ENCODE peak calls at places on chromosomes 2 and 18, in four cellular contexts. J is heart left ventricle, R is transverse colon, S is spleen. A is an unnamed sample. For H3K27me3 and H3K4me1, the result is how much of the 10 kb centered on the place peaks cover.

GRCh38 chr2:119290859-119291587 is 67.4 kb downstream of the STEAP3 start:
- DNase-seq in J (peak), R (peak), S (no peak), A (peak)

GRCh38 chr2:113826346-113827285 is 63.3 kb upstream of the ACTR3 start:
- DNase-seq in J (no peak), R (no peak), S (no peak), A (no peak)

GRCh38 chr18:62769216-62769615 is 53.9 kb downstream of the PHLPP1 start:
- DNase-seq in J (no peak), R (no peak), S (no peak), A (no peak)

GRCh38 chr2:98572676-98573075 is 35.6 kb downstream of the COA5 start:
- DNase-seq in J (no peak), R (no peak), S (no peak), A (no peak)

GRCh38 chr2:109377976-109378375 is 235.8 kb downstream of the SEPTIN10 start:
- DNase-seq in J (no peak), R (no peak), S (peak), A (peak)

GRCh38 chr2:183935005-183935404 is 663.3 kb upstream of the ZNF804A start:
- DNase-seq in J (no peak), R (no peak), S (no peak), A (no peak)

GRCh38 chr2:61811821-61812220 is 42.0 kb downstream of the FAM161A start:
- DNase-seq in J (no peak), R (no peak), S (no peak), A (no peak)

GRCh38 chr2:45851576-45852304 is 200.3 kb downstream of the PRKCE start:
- DNase-seq in J (peak), R (no peak), S (peak), A (no peak)

GRCh38 chr18:26865557-26865956 is at the start of gene AQP4:
- DNase-seq in J (peak), R (no peak), S (no peak), A (no peak)

GRCh38 chr2:29206941-29207340 is 91.7 kb downstream of the CLIP4 start:
- DNase-seq in J (no peak), R (no peak), S (no peak), A (no peak)

DNA sequence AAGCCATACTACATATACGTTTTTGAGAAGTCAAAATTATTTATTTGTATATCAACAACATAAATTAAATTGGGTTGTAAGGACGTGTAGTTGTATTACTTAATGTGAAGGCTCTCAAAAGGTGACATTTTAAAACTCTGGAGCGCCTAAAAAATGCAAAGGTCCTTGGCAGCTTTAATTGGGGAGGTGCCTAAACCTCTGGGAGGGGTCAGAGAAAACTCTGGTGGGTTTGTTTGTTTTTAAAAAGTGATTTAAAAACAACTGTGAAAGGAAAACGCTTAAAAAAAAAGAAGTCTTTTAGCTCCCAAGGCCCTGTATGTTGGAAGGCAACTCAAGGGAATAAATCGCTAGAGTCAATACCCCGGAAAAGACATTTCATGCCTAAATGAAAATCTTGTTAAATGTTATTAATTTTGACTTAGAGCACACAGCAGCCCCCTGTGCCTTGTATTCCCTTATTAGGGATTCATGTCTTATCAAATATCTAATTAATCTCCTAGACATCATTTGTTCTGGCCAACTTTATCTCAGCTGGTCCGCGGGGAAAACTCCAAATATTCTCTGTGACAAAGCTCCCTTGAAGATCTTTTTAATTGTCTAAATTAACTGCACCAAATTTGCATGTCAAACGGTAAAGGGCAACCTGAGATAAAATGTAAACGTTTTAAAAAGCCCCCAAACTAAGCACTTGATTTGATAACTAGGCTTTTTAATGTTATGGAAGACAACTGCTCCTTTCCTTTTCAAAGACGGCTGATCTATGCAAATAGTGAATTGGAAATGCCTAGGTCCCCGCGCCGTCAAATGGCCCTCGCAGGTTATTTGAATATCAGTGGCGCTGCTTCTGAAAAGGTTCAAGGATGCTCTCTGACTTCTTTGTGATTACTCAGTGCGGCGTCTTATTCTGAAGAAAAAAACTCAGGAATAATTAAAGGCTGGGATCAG is 4.1 kb downstream of the SP9 start:
- DNase-seq in J (no peak), R (no peak), S (no peak), A (no peak)
- H3K27me3 ChIP-seq in J (half or more), R (half or more), S (half or more), A (half or more)

DNA sequence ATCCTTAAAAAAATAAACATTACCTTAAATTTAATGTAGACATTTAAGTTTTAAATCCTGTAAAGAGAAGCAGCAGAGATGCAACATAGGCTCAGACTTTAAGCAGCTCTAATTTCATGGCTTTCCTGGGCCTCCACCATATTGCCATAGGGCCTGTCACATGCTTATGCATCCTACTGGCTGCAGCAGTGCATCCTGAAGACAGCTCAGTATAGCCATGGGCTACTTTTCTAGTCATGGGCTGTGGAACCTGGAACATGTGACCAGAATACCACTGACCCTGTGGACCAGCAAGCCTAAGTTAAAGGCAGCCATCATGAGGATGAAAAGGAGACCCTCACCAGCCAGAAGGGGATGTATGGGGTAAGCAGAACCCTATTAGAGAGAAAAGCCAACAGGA is 10.7 kb downstream of the RMP24 start:
- DNase-seq in J (no peak), R (no peak), S (no peak), A (no peak)
- TF ChIP-seq POLR2A in J (no peak), R (no peak), S (no peak), A (no peak)

DNA sequence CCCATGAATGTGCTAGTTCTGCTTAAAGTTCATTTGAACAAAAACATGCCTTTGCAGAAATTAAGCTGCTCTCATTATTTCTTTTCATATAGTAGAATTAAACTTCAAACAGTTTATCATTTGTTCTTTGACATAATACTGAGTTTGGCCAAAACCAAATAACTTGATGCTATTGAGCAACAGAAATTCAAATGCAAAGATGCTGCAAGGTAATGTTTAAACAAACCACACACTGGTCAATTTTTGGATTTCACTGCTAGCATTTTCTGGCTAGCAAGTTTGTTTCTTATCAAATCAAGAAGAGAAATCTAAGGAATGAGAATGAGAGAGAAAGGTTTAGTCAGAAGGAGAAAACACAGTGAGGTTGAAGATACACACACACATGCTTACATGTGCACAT is 80.0 kb downstream of the LYPD1 start:
- DNase-seq in J (no peak), R (no peak), S (no peak), A (no peak)
- H3K4me1 ChIP-seq in J (under half), R (under half), S (under half), A (under half)

GRCh38 chr2:111995148-111995547 is 59.9 kb upstream of the TMEM87B start:
- DNase-seq in J (no peak), R (peak), S (no peak), A (no peak)
- H3K27me3 ChIP-seq in J (under half), R (under half), S (under half), A (under half)

GRCh38 chr2:74179063-74179865 is 585 bp upstream of the MOB1A start:
- DNase-seq in J (no peak), R (no peak), S (peak), A (no peak)
- TF ChIP-seq POLR2A in J (peak), R (no peak), S (no peak), A (no peak)

GRCh38 chr2:172545408-172546075 is 10.3 kb upstream of the PDK1 start:
- DNase-seq in J (no peak), R (no peak), S (no peak), A (no peak)

GRCh38 chr2:172552547-172553291 is 3.2 kb upstream of the PDK1 start:
- DNase-seq in J (no peak), R (no peak), S (no peak), A (no peak)

GRCh38 chr2:172550419-172550818 is 5.5 kb upstream of the PDK1 start:
- DNase-seq in J (no peak), R (no peak), S (no peak), A (no peak)

GRCh38 chr2:172551266-172551665 is 4.6 kb upstream of the PDK1 start:
- DNase-seq in J (no peak), R (no peak), S (no peak), A (no peak)

GRCh38 chr2:172549131-172549530 is 6.8 kb upstream of the PDK1 start:
- DNase-seq in J (no peak), R (no peak), S (no peak), A (no peak)
- H3K4me1 ChIP-seq in J (under half), R (under half), S (under half), A (under half)

GRCh38 chr2:176642074-176642473 is 372.8 kb downstream of the MTX2 start:
- DNase-seq in J (no peak), R (no peak), S (no peak), A (no peak)
- H3K27me3 ChIP-seq in J (under half), R (half or more), S (under half), A (under half)

DNA sequence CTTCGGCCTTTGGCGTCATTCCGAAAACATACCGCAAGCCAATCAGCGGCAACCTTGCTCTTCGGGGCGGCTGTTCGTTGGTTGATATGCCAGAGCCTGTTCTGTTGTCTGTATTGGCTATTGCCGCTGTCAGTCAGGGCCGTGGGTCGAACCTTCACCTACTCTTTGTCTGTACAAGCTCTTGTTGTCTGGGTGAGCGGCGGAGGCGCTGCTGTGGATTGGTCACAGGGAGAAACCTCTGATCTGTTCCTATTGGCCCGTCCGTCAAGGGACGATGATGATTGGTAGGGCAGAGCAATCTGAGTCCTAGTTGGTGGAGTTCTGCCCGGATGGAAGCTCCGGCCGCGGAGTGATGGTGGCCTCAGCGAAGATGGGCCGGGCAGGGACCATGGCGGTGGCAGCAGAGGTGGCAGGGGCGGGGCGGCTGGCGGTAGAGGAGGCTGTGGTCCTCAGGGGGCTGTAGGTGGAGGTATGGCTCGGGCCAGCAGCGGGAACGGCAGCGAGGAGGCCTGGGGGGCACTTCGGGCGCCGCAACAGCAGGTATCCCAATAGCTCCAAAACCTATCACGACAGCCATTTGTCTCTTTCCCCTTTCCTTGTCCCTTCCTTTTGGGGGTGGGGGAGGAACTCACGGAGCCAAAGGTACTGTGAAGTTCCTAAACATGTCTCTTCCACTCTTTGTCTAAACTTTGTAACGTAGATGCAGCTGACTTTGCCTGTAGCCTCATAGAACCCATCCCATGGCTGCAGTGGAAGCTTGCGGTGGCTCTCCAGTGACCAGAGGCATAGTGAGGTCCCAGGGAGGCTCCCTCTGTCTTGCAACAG is at the start of gene WBP1:
- DNase-seq in J (peak), R (peak), S (peak), A (peak)
- TF ChIP-seq POLR2A in J (peak), R (peak), S (peak), A (no peak)

GRCh38 chr2:165467921-165468320 is 1.6 kb upstream of the CSRNP3 start:
- DNase-seq in J (no peak), R (no peak), S (no peak), A (no peak)

GRCh38 chr2:165474621-165475269 is 5.2 kb downstream of the CSRNP3 start:
- DNase-seq in J (no peak), R (no peak), S (no peak), A (no peak)

GRCh38 chr2:165469417-165469816 is at the start of gene CSRNP3:
- DNase-seq in J (no peak), R (peak), S (no peak), A (peak)

GRCh38 chr2:165470351-165470750 is 853 bp downstream of the CSRNP3 start:
- DNase-seq in J (no peak), R (no peak), S (no peak), A (no peak)

GRCh38 chr2:165471349-165471975 is 2.0 kb downstream of the CSRNP3 start:
- DNase-seq in J (no peak), R (no peak), S (no peak), A (no peak)
- H3K4me1 ChIP-seq in J (under half), R (under half), S (under half), A (under half)